ENCODE peak calls at places on chromosomes 3 and 15, in four cellular contexts. A, S, Q and E are unnamed samples.

GRCh38 chr15:49830411-49830810 is 209.6 kb downstream of the DTWD1 start:
- DNase-seq in A (peak; percentile 46), S (peak; percentile 64), Q (no peak), E (no peak)

GRCh38 chr3:37372669-37373068 is 198.3 kb upstream of the LRRFIP2 start:
- DNase-seq in S (no peak), A (no peak), Q (no peak), E (no peak)

GRCh38 chr3:190443257-190443656 is 6.4 kb downstream of the TMEM207 start:
- DNase-seq in Q (no peak), S (peak; percentile 59), A (peak; percentile 51), E (no peak)

GRCh38 chr3:99384596-99384995 is 253.8 kb upstream of the COL8A1 start:
- DNase-seq in S (no peak), Q (no peak), A (no peak), E (no peak)

GRCh38 chr3:80733522-80734176 is 965.9 kb upstream of the ROBO1 start:
- DNase-seq in A (peak; percentile 41), S (peak; percentile 51), Q (no peak), E (peak; percentile 78)

GRCh38 chr15:76514292-76514691 is 177.7 kb downstream of the ISL2 start:
- DNase-seq in Q (no peak), S (no peak), A (no peak), E (no peak)

GRCh38 chr3:112302881-112303761 is 9.1 kb upstream of the SLC9C1 start:
- DNase-seq in A (peak; percentile 37), Q (no peak), S (peak; percentile 28), E (no peak)

GRCh38 chr3:46878796-46879436 is 1.4 kb downstream of the PTH1R start:
- DNase-seq in Q (peak; percentile 81), A (no peak), S (peak; percentile 61), E (no peak)

GRCh38 chr15:98713585-98714001 is 65.3 kb downstream of the IGF1R start:
- DNase-seq in S (no peak), A (no peak), Q (no peak), E (peak; percentile 53)

GRCh38 chr15:31482122-31482922 is 155.7 kb downstream of the KLF13 start:
- DNase-seq in Q (no peak), A (no peak), S (no peak), E (peak; percentile 17)

GRCh38 chr3:65449841-65450416 is 588.8 kb downstream of the MAGI1 start:
- DNase-seq in Q (no peak), A (no peak), S (no peak), E (no peak)

GRCh38 chr3:72492240-72492639 is 356.0 kb downstream of the SHQ1 start:
- DNase-seq in S (peak; percentile 85), Q (no peak), A (peak; percentile 75), E (peak; percentile 30)

GRCh38 chr15:94239474-94239873 is 8.1 kb downstream of the MCTP2 start:
- DNase-seq in Q (no peak), S (no peak), A (no peak), E (no peak)

GRCh38 chr3:1987983-1988382 is 110.7 kb upstream of the CNTN4 start:
- DNase-seq in S (no peak), Q (peak; percentile 31), A (no peak), E (peak; percentile 22)

GRCh38 chr3:136960838-136961836 is 3.4 kb downstream of the IL20RB start:
- DNase-seq in S (peak; percentile 86), Q (no peak), A (peak; percentile 55), E (no peak)

GRCh38 chr3:78116874-78117273 is 1077.0 kb downstream of the ROBO2 start:
- DNase-seq in Q (no peak), S (no peak), A (peak; percentile 81), E (no peak)

GRCh38 chr15:57708047-57708446 is 1.5 kb downstream of the POLR2M start:
- DNase-seq in A (peak; percentile 74), S (peak; percentile 70), Q (no peak), E (no peak)

GRCh38 chr15:57662091-57662744 is 44.3 kb upstream of the POLR2M start:
- DNase-seq in A (no peak), Q (no peak), S (no peak), E (peak; percentile 68)

GRCh38 chr3:140341817-140342403 is 336.0 kb upstream of the TRIM42 start:
- DNase-seq in S (no peak), Q (no peak), A (no peak), E (no peak)

GRCh38 chr15:62394079-62394478 is 229.0 kb upstream of the C2CD4B start:
- DNase-seq in Q (no peak), A (peak; percentile 44), S (no peak), E (no peak)

GRCh38 chr3:46935989-46936620 is 40.4 kb downstream of the CCDC12 start:
- DNase-seq in S (no peak), A (no peak), Q (no peak), E (no peak)

GRCh38 chr3:15498461-15499214 is 22.9 kb downstream of the COLQ start:
- DNase-seq in Q (peak; percentile 74), S (no peak), A (no peak), E (no peak)

GRCh38 chr3:9108876-9109569 is 140.4 kb downstream of the SRGAP3 start:
- DNase-seq in S (no peak), Q (no peak), A (no peak), E (no peak)

GRCh38 chr3:121989943-121990342 is 32.1 kb downstream of the ILDR1 start:
- DNase-seq in A (no peak), S (no peak), Q (no peak), E (no peak)

GRCh38 chr3:57464011-57464410 is 80.1 kb downstream of the DNAH12 start:
- DNase-seq in S (no peak), A (no peak), Q (no peak), E (no peak)

GRCh38 chr15:57570994-57571393 is 20.7 kb upstream of the MYZAP start:
- DNase-seq in Q (no peak), A (peak; percentile 12), S (peak; percentile 42), E (no peak)

GRCh38 chr3:146325170-146325569 is 74.3 kb upstream of the PLSCR4 start:
- DNase-seq in Q (no peak), A (no peak), S (peak; percentile 41), E (no peak)

GRCh38 chr3:192687488-192688152 is 39.7 kb downstream of the FGF12 start:
- DNase-seq in S (no peak), Q (no peak), A (no peak), E (no peak)

GRCh38 chr15:78716651-78717050 is 75.6 kb upstream of the CHRNB4 start:
- DNase-seq in Q (no peak), S (no peak), A (no peak), E (no peak)
- H3K4me1 ChIP-seq in Q (no peaks in the 10 kb centered on the region), S (peaks cover 5% of the 10 kb centered on the region), A (no peaks in the 10 kb centered on the region), E (no peaks in the 10 kb centered on the region)

DNA sequence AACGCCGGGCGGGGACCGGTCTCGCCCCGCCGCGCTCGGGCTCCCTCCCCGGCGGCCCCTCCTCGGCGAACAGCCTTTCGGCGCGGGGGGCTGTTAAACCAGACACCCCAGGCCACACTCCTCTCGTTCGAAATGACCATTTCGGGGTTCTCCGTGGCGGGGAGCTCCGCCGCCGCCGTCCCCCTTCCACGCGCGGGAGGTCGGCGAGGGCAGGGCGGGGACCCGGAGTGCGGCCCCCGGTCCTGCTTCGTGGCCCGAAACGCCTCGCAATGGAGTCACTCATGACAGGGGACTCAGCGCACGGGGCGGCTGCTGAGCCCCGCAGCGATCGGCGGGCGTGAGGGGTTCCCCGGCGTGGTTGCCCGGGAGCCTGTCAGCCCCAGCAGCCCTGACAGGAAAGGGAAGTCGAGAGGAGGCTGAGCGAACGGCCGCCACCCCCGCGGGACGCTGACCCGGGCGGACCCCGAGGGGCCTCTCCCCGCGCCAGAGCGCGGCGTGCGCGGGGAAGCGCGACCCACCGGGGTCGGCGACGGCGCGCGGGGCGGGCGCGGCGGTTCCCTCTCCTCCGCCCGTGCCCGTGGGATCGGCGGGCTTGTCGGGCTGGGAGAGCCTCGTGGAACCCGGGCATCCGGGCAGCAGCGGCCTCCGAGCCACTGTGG is 497 bp upstream of the PIGZ start:
- DNase-seq in A (peak; percentile 28), S (peak; percentile 56), Q (peak; percentile 79), E (no peak)
- H3K9ac ChIP-seq in A (peak overlapping the region; percentile 61), S (peak overlapping the region; percentile 89), Q (peak overlapping the region; percentile 54), E (peak overlapping the region; percentile 94)

GRCh38 chr15:89389841-89390603 is 55.4 kb upstream of the POLG start:
- DNase-seq in A (no peak), S (no peak), Q (peak; percentile 83), E (no peak)

GRCh38 chr15:89385596-89386242 is 51.1 kb upstream of the POLG start:
- DNase-seq in S (no peak), A (no peak), Q (no peak), E (no peak)

GRCh38 chr15:89391685-89392257 is 57.1 kb upstream of the POLG start:
- DNase-seq in A (no peak), Q (no peak), S (no peak), E (no peak)

GRCh38 chr15:89383635-89384604 is 49.3 kb upstream of the POLG start:
- DNase-seq in A (peak; percentile 38), S (no peak), Q (peak; percentile 81), E (peak; percentile 34)

GRCh38 chr15:89387140-89387903 is 52.7 kb upstream of the POLG start:
- DNase-seq in S (no peak), Q (no peak), A (no peak), E (no peak)
- H3K4me1 ChIP-seq in S (peaks cover 10% of the 10 kb centered on the region), Q (peaks cover 84% of the 10 kb centered on the region), A (peaks cover 2% of the 10 kb centered on the region), E (no peaks in the 10 kb centered on the region)

DNA sequence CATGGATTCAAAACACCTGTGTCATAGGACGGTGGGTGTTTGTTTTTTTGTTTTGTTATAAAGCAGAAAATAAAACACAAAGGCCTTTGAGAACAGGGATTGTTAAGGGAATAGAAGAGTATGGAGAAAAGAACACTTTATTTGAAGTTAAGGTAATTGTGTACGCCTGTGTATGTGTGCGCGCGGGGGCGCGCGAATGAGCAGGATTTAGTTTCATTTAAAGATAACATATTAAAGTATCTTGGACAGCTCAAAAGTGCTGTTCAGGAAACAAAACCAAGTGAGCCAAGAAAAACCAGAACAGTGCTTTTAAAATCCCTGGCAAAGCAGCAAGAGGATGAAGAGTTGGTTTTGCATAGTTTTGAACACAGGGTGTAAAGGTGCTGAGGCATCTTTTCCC is 1.9 kb downstream of the CPNE4 start:
- DNase-seq in S (no peak), Q (no peak), A (no peak), E (no peak)
- H3K9ac ChIP-seq in S (no peak overlapping the region), Q (no peak overlapping the region), A (no peak overlapping the region), E (no peak overlapping the region)

GRCh38 chr3:141365206-141365605 is 3.1 kb upstream of the ZBTB38 start:
- DNase-seq in Q (no peak), A (no peak), S (no peak), E (no peak)
- H3K4me1 ChIP-seq in Q (peaks cover 10% of the 10 kb centered on the region), A (peaks cover 16% of the 10 kb centered on the region), S (peaks cover 51% of the 10 kb centered on the region), E (peaks cover 21% of the 10 kb centered on the region)

DNA sequence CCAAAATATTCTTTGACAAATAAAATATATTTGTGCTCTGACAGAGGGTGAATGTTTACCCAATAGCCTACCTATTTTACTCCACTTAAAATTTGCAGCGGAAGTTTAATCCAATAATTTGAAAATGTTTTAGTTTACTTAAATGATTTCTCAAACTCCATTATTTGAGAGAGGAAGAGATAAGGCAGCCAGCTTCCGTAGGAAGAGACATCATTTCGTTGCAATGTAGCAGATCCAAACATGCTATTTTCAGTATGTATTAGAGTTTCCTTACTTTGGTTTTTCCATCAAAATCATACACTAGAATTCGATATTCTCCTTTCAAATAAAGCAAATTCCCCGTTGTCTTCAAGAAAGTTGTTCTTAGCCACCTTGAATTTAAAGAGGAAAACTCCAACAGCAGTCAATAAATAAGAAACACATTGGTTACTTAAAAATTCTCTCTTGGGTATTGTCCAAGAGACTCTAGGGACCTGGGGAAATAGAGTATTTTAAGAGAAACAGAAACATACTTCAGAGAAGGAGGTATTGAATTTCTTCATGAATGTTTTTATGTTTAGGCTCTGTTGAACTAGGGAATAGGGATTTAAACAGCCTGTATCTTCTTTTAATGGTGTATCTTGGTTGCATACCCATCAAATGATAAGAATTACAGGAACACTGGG is 324.5 kb upstream of the GBE1 start:
- DNase-seq in S (peak; percentile 50), A (no peak), Q (no peak), E (no peak)
- H3K9ac ChIP-seq in S (no peak overlapping the region), A (no peak overlapping the region), Q (no peak overlapping the region), E (no peak overlapping the region)

GRCh38 chr3:152257246-152258074 is 11.3 kb upstream of the MBNL1 start:
- DNase-seq in S (peak; percentile 26), A (peak; percentile 56), Q (no peak), E (no peak)
- H3K4me1 ChIP-seq in S (peaks cover 15% of the 10 kb centered on the region), A (peaks cover 2% of the 10 kb centered on the region), Q (no peaks in the 10 kb centered on the region), E (peaks cover 7% of the 10 kb centered on the region)